ENCODE peak calls at places on chromosomes 4 and X, in nine cellular contexts. O, Q, R, P, T, I, J, K and G are unnamed samples.

GRCh38 chr4:54107951-54108740 is 8.2 kb downstream of the GSX2 start:
- DNase-seq in O (no peak), Q (no peak), R (no peak), P (no peak), T (no peak), I (no peak), J (no peak), K (no peak), G (no peak)

GRCh38 chr4:19700951-19701350 is 550.8 kb upstream of the SLIT2 start:
- DNase-seq in O (no peak), Q (no peak), R (no peak), P (no peak), T (no peak), I (no peak), J (no peak), K (no peak), G (no peak)

GRCh38 chr4:40612831-40613230 is 16.8 kb downstream of the RBM47 start:
- DNase-seq in O (no peak), Q (no peak), R (no peak), P (no peak), T (no peak), I (no peak), J (no peak), K (no peak), G (no peak)

GRCh38 chr4:38563703-38564490 is 100.1 kb upstream of the KLF3 start:
- DNase-seq in O (no peak), Q (no peak), R (no peak), P (no peak), T (no peak), I (no peak), J (no peak), K (no peak), G (peak; percentile 41)

GRCh38 chr4:161237495-161237894 is 926.3 kb downstream of the FSTL5 start:
- DNase-seq in O (no peak), Q (no peak), R (no peak), P (no peak), T (no peak), I (no peak), J (no peak), K (no peak), G (no peak)

GRCh38 chr4:31613946-31614623 is 893.9 kb downstream of the PCDH7 start:
- DNase-seq in O (no peak), Q (no peak), R (no peak), P (no peak), T (no peak), I (no peak), J (no peak), K (no peak), G (no peak)

GRCh38 chrX:44890247-44890646 is 17.3 kb downstream of the KDM6A start:
- DNase-seq in O (no peak), Q (no peak), R (no peak), P (no peak), T (no peak), I (no peak), J (no peak), K (no peak), G (no peak)

GRCh38 chr4:123398803-123399637 is 2.4 kb downstream of the SPRY1 start:
- DNase-seq in O (peak; percentile 55), Q (no peak), R (peak; percentile 53), P (peak; percentile 78), T (peak; percentile 63), I (peak; percentile 84), J (peak; percentile 60), K (peak; percentile 18), G (peak; percentile 68)

GRCh38 chrX:19172741-19173140 is 50.5 kb upstream of the ADGRG2 start:
- DNase-seq in O (no peak), Q (no peak), R (no peak), P (no peak), T (no peak), I (no peak), J (no peak), K (no peak), G (no peak)

GRCh38 chrX:103688949-103689348 is 2.5 kb upstream of the MORF4L2 start:
- DNase-seq in O (peak; percentile 17), Q (no peak), R (no peak), P (no peak), T (no peak), I (no peak), J (no peak), K (no peak), G (no peak)

GRCh38 chr4:36244257-36245084 is at the start of gene ARAP2:
- DNase-seq in O (peak; percentile 81), Q (peak; percentile 70), R (peak; percentile 37), P (peak; percentile 47), T (peak; percentile 69), I (no peak), J (peak; percentile 80), K (peak; percentile 80), G (no peak)

GRCh38 chrX:53715336-53715924 is 28.9 kb upstream of the HUWE1 start:
- DNase-seq in O (no peak), Q (no peak), R (no peak), P (no peak), T (no peak), I (no peak), J (no peak), K (no peak), G (no peak)

GRCh38 chrX:141904262-141904661 is 568 bp downstream of the MAGEC1 start:
- DNase-seq in O (no peak), Q (no peak), R (no peak), P (no peak), T (no peak), I (no peak), J (no peak), K (no peak), G (no peak)
- TF ChIP-seq CTCF in O (no peak), Q (no peak), R (no peak), P (no peak), T (no peak), I (no peak), J (no peak), K (no peak), G (no peak)

GRCh38 chrX:39137363-39137954 is 336.2 kb downstream of the MID1IP1 start:
- DNase-seq in O (no peak), Q (no peak), R (no peak), P (no peak), T (no peak), I (no peak), J (no peak), K (no peak), G (no peak)

DNA sequence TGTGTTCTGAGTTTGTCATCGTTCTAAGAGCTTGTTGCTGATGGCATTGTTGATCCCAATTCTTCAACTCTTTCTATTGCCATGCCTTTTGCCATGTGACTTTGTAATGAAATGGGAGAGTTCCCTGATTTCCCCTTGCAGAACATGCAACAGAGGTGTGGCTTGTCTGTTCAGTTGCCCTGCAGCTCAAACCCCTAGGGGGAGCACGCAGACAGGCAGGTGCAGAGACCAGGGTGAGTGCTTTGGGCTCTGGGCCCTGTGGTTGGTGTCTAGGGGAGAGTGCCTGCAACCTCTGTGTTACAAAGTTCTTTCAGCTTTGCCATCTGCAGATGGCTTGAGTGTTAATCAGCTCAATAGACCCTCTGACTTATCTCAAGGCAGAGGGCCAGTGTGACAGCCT is 332.7 kb downstream of the MID1IP1 start:
- DNase-seq in O (no peak), Q (no peak), R (no peak), P (no peak), T (no peak), I (no peak), J (peak; percentile 26), K (peak; percentile 1), G (no peak)
- TF ChIP-seq CTCF in O (peak; percentile 47), Q (no peak), R (no peak), P (no peak), T (no peak), I (no peak), J (no peak), K (no peak), G (no peak)

GRCh38 chrX:106036716-106037115 is 1.8 kb downstream of the SERPINA7 start:
- DNase-seq in O (no peak), Q (no peak), R (no peak), P (no peak), T (no peak), I (no peak), J (no peak), K (no peak), G (no peak)

GRCh38 chrX:106037835-106038473 is 573 bp downstream of the SERPINA7 start:
- DNase-seq in O (no peak), Q (no peak), R (no peak), P (no peak), T (no peak), I (no peak), J (no peak), K (no peak), G (no peak)

GRCh38 chrX:106038625-106039024 is at the start of gene SERPINA7:
- DNase-seq in O (no peak), Q (no peak), R (no peak), P (no peak), T (no peak), I (no peak), J (no peak), K (no peak), G (no peak)

GRCh38 chrX:106039920-106040319 is 1.4 kb upstream of the SERPINA7 start:
- DNase-seq in O (no peak), Q (no peak), R (no peak), P (peak; percentile 19), T (no peak), I (no peak), J (no peak), K (no peak), G (no peak)

GRCh38 chrX:106035064-106035463 is 3.5 kb downstream of the SERPINA7 start:
- DNase-seq in O (no peak), Q (no peak), R (no peak), P (no peak), T (no peak), I (no peak), J (no peak), K (no peak), G (no peak)
- TF ChIP-seq CTCF in O (no peak), Q (peak; percentile 44), R (no peak), P (no peak), T (no peak), I (no peak), J (no peak), K (no peak), G (peak; percentile 38)

GRCh38 chr4:179625391-179625790 is 2183.2 kb upstream of the AGA start:
- DNase-seq in O (no peak), Q (peak; percentile 68), R (no peak), P (no peak), T (no peak), I (no peak), J (no peak), K (no peak), G (no peak)
- TF ChIP-seq CTCF in O (no peak), Q (peak; percentile 57), R (no peak), P (no peak), T (no peak), I (no peak), J (no peak), K (no peak), G (no peak)

GRCh38 chr4:177369372-177369771 is 59.7 kb downstream of the NEIL3 start:
- DNase-seq in O (no peak), Q (no peak), R (no peak), P (no peak), T (no peak), I (no peak), J (no peak), K (no peak), G (no peak)

GRCh38 chr4:177371452-177371851 is 61.8 kb downstream of the NEIL3 start:
- DNase-seq in O (no peak), Q (no peak), R (no peak), P (no peak), T (no peak), I (no peak), J (no peak), K (no peak), G (no peak)

GRCh38 chr4:177367336-177367735 is 57.7 kb downstream of the NEIL3 start:
- DNase-seq in O (no peak), Q (no peak), R (no peak), P (no peak), T (no peak), I (no peak), J (no peak), K (no peak), G (no peak)
- TF ChIP-seq CTCF in O (no peak), Q (peak; percentile 41), R (no peak), P (no peak), T (no peak), I (no peak), J (no peak), K (peak; percentile 44), G (no peak)